ENCODE peak calls at places on chromosomes 11 and 22, in six cellular contexts. X, P, A, O, G and W are unnamed samples.

GRCh38 chr11:11580831-11581492 is 40.8 kb downstream of the GALNT18 start:
- ATAC-seq in X (no peak), P (no peak), A (no peak), O (no peak), G (no peak), W (no peak)

GRCh38 chr11:34243620-34244493 is 114.0 kb downstream of the ABTB2 start:
- ATAC-seq in X (peak; percentile 79), P (no peak), A (peak; percentile 74), O (peak; percentile 67), G (peak; percentile 67), W (no peak)

GRCh38 chr11:103007521-103007920 is 52.0 kb upstream of the MMP13 start:
- ATAC-seq in X (no peak), P (no peak), A (no peak), O (no peak), G (no peak), W (no peak)

GRCh38 chr22:31488988-31489617 is 539 bp downstream of the EIF4ENIF1 start:
- ATAC-seq in X (peak; percentile 25), P (peak; percentile 3), A (peak; percentile 41), O (peak; percentile 44), G (no peak), W (peak; percentile 48)

GRCh38 chr11:17954395-17955252 is 58.2 kb downstream of the SERGEF start:
- ATAC-seq in X (no peak), P (no peak), A (no peak), O (no peak), G (no peak), W (no peak)

GRCh38 chr11:33615751-33616150 is 84.9 kb downstream of the C11orf91 start:
- ATAC-seq in X (no peak), P (no peak), A (no peak), O (no peak), G (no peak), W (no peak)

GRCh38 chr22:42895541-42895981 is 38.5 kb upstream of the ARFGAP3 start:
- ATAC-seq in X (no peak), P (no peak), A (no peak), O (no peak), G (no peak), W (no peak)

GRCh38 chr11:32172771-32173170 is 81.9 kb downstream of the RCN1 start:
- ATAC-seq in X (no peak), P (no peak), A (no peak), O (no peak), G (peak; percentile 31), W (no peak)

GRCh38 chr22:24101966-24102365 is 79.3 kb upstream of the SUSD2 start:
- ATAC-seq in X (no peak), P (no peak), A (no peak), O (no peak), G (no peak), W (no peak)

GRCh38 chr22:36787594-36787993 is 11.7 kb upstream of the IFT27 start:
- ATAC-seq in X (no peak), P (no peak), A (no peak), O (no peak), G (no peak), W (no peak)

GRCh38 chr11:92886243-92886905 is 83.1 kb upstream of the MTNR1B start:
- ATAC-seq in X (peak; percentile 34), P (no peak), A (no peak), O (peak; percentile 58), G (peak; percentile 72), W (peak; percentile 56)

GRCh38 chr11:86176165-86176884 is 68.2 kb upstream of the EED start:
- ATAC-seq in X (peak; percentile 92), P (peak; percentile 95), A (peak; percentile 95), O (peak; percentile 93), G (no peak), W (no peak)

GRCh38 chr11:61025819-61026120 is 54.3 kb downstream of the CD6 start:
- ATAC-seq in X (no peak), P (no peak), A (no peak), O (no peak), G (no peak), W (no peak)

GRCh38 chr11:69183613-69184012 is 27.9 kb downstream of the SMIM38 start:
- ATAC-seq in X (peak; percentile 47), P (no peak), A (no peak), O (peak; percentile 31), G (no peak), W (no peak)

GRCh38 chr11:94417386-94417987 is 16.3 kb upstream of the GPR83 start:
- ATAC-seq in X (no peak), P (no peak), A (no peak), O (no peak), G (peak; percentile 79), W (no peak)

GRCh38 chr22:39496131-39496838 is 5.8 kb upstream of the MIEF1 start:
- ATAC-seq in X (peak; percentile 90), P (peak; percentile 56), A (peak; percentile 69), O (peak; percentile 70), G (peak; percentile 70), W (peak; percentile 78)

GRCh38 chr11:111531156-111531555 is 9.4 kb upstream of the LAYN start:
- ATAC-seq in X (peak; percentile 47), P (no peak), A (no peak), O (peak; percentile 46), G (no peak), W (no peak)

GRCh38 chr11:40281055-40281580 is 1178.3 kb downstream of the LRRC4C start:
- ATAC-seq in X (no peak), P (no peak), A (no peak), O (no peak), G (peak; percentile 84), W (no peak)

GRCh38 chr11:108498816-108499408 is 728 bp upstream of the POGLUT3 start:
- ATAC-seq in X (no peak), P (no peak), A (no peak), O (no peak), G (no peak), W (no peak)

GRCh38 chr22:29291215-29291614 is 15.2 kb upstream of the GAS2L1 start:
- ATAC-seq in X (no peak), P (no peak), A (no peak), O (no peak), G (no peak), W (no peak)

GRCh38 chr11:126608626-126609010 is 253.1 kb downstream of the ST3GAL4 start:
- ATAC-seq in X (no peak), P (no peak), A (no peak), O (no peak), G (no peak), W (no peak)

GRCh38 chr11:70339066-70339465 is 59.3 kb upstream of the CTTN start:
- ATAC-seq in X (no peak), P (no peak), A (no peak), O (no peak), G (no peak), W (no peak)

GRCh38 chr22:38164578-38164953 is 17.1 kb downstream of the PLA2G6 start:
- ATAC-seq in X (no peak), P (no peak), A (no peak), O (no peak), G (no peak), W (no peak)

GRCh38 chr22:42893366-42894150 is 36.5 kb upstream of the ARFGAP3 start:
- ATAC-seq in X (no peak), P (peak; percentile 45), A (no peak), O (no peak), G (no peak), W (no peak)

GRCh38 chr11:69530278-69531070 is 49.0 kb downstream of the LINC01488 start:
- ATAC-seq in X (no peak), P (no peak), A (no peak), O (no peak), G (peak; percentile 78), W (no peak)

GRCh38 chr11:89736566-89736965 is 26.5 kb downstream of the TRIM77 start:
- ATAC-seq in X (no peak), P (no peak), A (no peak), O (no peak), G (no peak), W (no peak)

GRCh38 chr11:76030973-76031590 is 175.2 kb downstream of the WNT11 start:
- ATAC-seq in X (no peak), P (no peak), A (no peak), O (no peak), G (peak; percentile 84), W (no peak)

GRCh38 chr11:118845369-118845768 is 38.3 kb upstream of the CXCR5 start:
- ATAC-seq in X (peak; percentile 51), P (no peak), A (peak; percentile 55), O (peak; percentile 84), G (no peak), W (no peak)